ENCODE peak calls at places on chromosomes 2 and 18, in six cellular contexts. J is HepG2, W is GM12891, U is GM12878, I is K562, D is H1. S is an unnamed sample.

GRCh38 chr2:128765822-128766221 is 447.2 kb upstream of the HS6ST1 start:
- DNase-seq in J (no peak), W (no peak), U (no peak), I (no peak), D (no peak), S (no peak)

GRCh38 chr2:226655871-226656270 is 143.7 kb downstream of the IRS1 start:
- DNase-seq in J (no peak), W (no peak), U (no peak), I (no peak), D (no peak), S (no peak)

GRCh38 chr2:68827681-68828080 is 43.5 kb downstream of the BMP10 start:
- DNase-seq in J (no peak), W (no peak), U (no peak), I (no peak), D (no peak), S (no peak)

GRCh38 chr2:98604547-98604946 is 3.8 kb downstream of the COA5 start:
- DNase-seq in J (no peak), W (no peak), U (no peak), I (no peak), D (no peak), S (no peak)

GRCh38 chr2:55891671-55892071 is 31.9 kb downstream of the EFEMP1 start:
- DNase-seq in J (no peak), W (no peak), U (no peak), I (no peak), D (no peak), S (no peak)

GRCh38 chr18:46166261-46166970 is 62.2 kb downstream of the HAUS1 start:
- DNase-seq in J (no peak), W (no peak), U (no peak), I (no peak), D (no peak), S (no peak)

GRCh38 chr2:197915548-197916265 is 111.3 kb downstream of the PLCL1 start:
- DNase-seq in J (no peak), W (no peak), U (no peak), I (no peak), D (no peak), S (no peak)

GRCh38 chr2:94923196-94923595 is 52.0 kb downstream of the TEKT4 start:
- DNase-seq in J (no peak), W (no peak), U (no peak), I (no peak), D (no peak), S (no peak)

GRCh38 chr2:27446057-27446456 is 3.9 kb downstream of the KRTCAP3 start:
- DNase-seq in J (peak), W (no peak), U (no peak), I (no peak), D (no peak), S (no peak)

GRCh38 chr18:9825571-9826073 is 60.2 kb upstream of the TXNDC2 start:
- DNase-seq in J (peak), W (no peak), U (no peak), I (peak), D (no peak), S (no peak)

GRCh38 chr2:134127496-134127895 is 126.4 kb upstream of the MGAT5 start:
- DNase-seq in J (no peak), W (peak), U (no peak), I (no peak), D (no peak), S (no peak)

GRCh38 chr2:100733344-100734187 is 86.4 kb upstream of the NPAS2 start:
- DNase-seq in J (peak), W (no peak), U (no peak), I (no peak), D (no peak), S (no peak)

DNA sequence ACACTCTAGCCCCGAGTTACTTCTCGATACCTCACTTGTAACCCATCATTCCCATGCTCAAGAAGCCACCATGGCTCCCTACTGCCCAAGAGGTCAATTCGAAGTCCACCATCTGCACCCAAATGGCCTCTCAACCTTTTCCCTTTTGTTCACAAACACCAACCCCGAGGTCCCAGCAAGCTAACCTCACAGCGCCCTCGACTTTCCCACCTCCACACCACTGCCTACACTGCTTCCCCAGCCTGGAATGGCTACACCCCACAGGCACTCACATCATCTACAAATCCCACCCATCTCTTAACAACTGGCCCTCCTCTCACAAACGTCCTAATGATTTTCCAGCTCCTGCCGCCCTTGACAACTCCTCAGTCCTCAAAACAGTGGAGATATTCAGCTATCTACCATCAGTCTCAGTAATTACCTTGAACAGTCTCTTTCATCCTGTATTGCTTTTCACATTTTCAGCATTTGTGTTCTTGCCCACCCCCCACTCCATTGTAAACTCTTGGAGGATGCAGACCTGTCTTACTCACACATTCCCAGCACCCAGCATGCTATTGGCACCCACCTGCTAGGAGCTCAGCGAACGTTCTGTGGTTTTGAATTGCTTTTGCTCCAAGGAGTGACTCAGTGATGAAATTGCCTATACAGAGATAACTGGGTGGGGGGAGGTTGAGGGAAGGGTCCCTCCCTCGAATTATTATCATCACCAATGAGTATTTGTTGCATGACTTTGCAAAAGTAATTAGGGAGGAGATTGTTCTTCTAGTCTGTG is 106.8 kb downstream of the CYP26B1 start:
- DNase-seq in J (no peak), W (no peak), U (no peak), I (no peak), D (no peak), S (no peak)
- TF ChIP-seq TAF1 in J (no peak), W (no peak), U (no peak), I (no peak), D (no peak), S (no peak)

DNA sequence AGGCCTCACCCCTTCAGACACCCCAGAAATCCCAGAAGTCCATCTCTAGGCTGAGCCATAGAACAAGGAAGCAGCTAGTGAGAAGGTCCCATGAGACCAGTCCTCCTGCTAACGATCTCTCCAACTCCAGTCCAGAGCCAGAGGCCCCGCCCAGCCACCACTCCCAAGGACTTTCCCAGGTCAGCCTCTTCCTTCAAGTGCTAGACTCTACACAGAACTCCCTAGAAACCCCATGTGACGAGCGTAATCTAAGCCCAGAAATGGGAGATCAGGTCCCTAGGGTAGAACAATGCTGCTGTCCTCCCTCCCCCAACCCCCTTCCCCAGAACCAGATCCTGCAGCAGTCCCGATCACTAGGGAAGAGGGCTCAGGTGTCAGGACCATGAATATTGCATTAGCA is 6.9 kb downstream of the DCTN1 start:
- DNase-seq in J (no peak), W (no peak), U (no peak), I (no peak), D (no peak), S (no peak)
- TF ChIP-seq TAF1 in J (no peak), W (no peak), U (no peak), I (no peak), D (no peak), S (no peak)

GRCh38 chr2:20362701-20363435 is 12.2 kb upstream of the PUM2 start:
- DNase-seq in J (no peak), W (no peak), U (no peak), I (no peak), D (no peak), S (no peak)

GRCh38 chr2:20365249-20365817 is 14.7 kb upstream of the PUM2 start:
- DNase-seq in J (no peak), W (peak), U (peak), I (no peak), D (no peak), S (peak)

GRCh38 chr2:20359131-20359530 is 8.5 kb upstream of the PUM2 start:
- DNase-seq in J (no peak), W (no peak), U (no peak), I (no peak), D (no peak), S (no peak)

GRCh38 chr2:20357588-20358394 is 7.1 kb upstream of the PUM2 start:
- DNase-seq in J (no peak), W (no peak), U (no peak), I (no peak), D (no peak), S (no peak)

DNA sequence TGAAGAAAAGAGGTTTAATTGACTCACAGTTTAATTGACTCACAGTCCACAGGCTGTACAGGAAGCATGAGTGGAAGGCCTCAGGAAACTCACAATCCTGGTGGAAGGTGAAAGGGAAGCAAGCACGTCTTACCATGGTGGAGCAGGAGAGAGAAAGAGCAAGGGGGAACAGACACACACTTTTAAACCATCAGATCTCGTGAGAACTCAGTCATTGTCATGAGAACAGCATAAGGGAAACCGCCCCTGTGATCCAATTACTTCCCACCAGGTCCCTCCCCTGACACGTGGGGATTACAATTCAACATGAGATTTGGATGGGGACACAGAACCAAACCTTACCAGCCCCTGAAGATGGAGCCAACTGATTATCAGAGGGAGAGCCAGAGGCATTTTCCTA is 11.3 kb upstream of the PUM2 start:
- DNase-seq in J (no peak), W (no peak), U (no peak), I (peak), D (no peak), S (no peak)
- TF ChIP-seq TAF1 in J (no peak), W (no peak), U (no peak), I (no peak), D (no peak), S (no peak)

GRCh38 chr2:46167406-46167805 is 129.8 kb upstream of the EPAS1 start:
- DNase-seq in J (no peak), W (no peak), U (no peak), I (no peak), D (no peak), S (no peak)
- TF ChIP-seq TAF1 in J (no peak), W (no peak), U (no peak), I (no peak), D (no peak), S (no peak)

GRCh38 chr2:45370367-45370766 is 240.7 kb downstream of the SRBD1 start:
- DNase-seq in J (no peak), W (no peak), U (no peak), I (no peak), D (no peak), S (no peak)
- TF ChIP-seq TAF1 in J (no peak), W (no peak), U (no peak), I (no peak), D (no peak), S (no peak)